ENCODE peak calls at places on chromosome 3, in eight cellular contexts. O, J, R, Z, W, E, U and M are unnamed samples.

GRCh38 chr3:43528498-43529099 is 93.2 kb downstream of the ANO10 start:
- DNase-seq in R (no peak), Z (no peak), W (no peak), U (no peak), E (no peak), J (no peak), O (no peak), M (no peak)

GRCh38 chr3:197028711-197029510 is 706 bp downstream of the MELTF start:
- DNase-seq in O (no peak), U (peak; percentile 40), W (peak; percentile 86), R (no peak), Z (peak; percentile 25), J (no peak), E (peak; percentile 50), M (no peak)

GRCh38 chr3:143218176-143218575 is 98.6 kb downstream of the CHST2 start:
- DNase-seq in O (no peak), J (no peak), U (no peak), E (no peak), Z (no peak), R (no peak), W (no peak), M (no peak)

GRCh38 chr3:108455212-108455705 is 55.1 kb downstream of the MYH15 start:
- DNase-seq in R (no peak), J (no peak), W (no peak), E (no peak), U (peak; percentile 44), Z (no peak), O (no peak), M (no peak)

GRCh38 chr3:72993391-72993790 is 3.2 kb upstream of the PPP4R2 start:
- DNase-seq in E (no peak), O (no peak), Z (no peak), W (no peak), J (no peak), U (no peak), R (no peak), M (no peak)

GRCh38 chr3:37053753-37054152 is 60.4 kb downstream of the MLH1 start:
- DNase-seq in U (no peak), J (no peak), Z (no peak), E (no peak), R (no peak), W (no peak), O (no peak), M (no peak)

GRCh38 chr3:110816008-110816407 is 255.6 kb upstream of the NECTIN3 start:
- DNase-seq in J (no peak), R (no peak), O (no peak), E (no peak), U (no peak), W (no peak), Z (no peak), M (peak; percentile 23)

GRCh38 chr3:10173926-10174435 is 9.3 kb downstream of the IRAK2 start:
- DNase-seq in E (peak; percentile 46), O (peak; percentile 44), R (no peak), W (no peak), Z (peak; percentile 93), U (peak; percentile 91), J (no peak), M (peak; percentile 63)

GRCh38 chr3:170078620-170079281 is 41.0 kb downstream of the GPR160 start:
- DNase-seq in R (no peak), W (no peak), E (no peak), U (no peak), Z (no peak), J (no peak), O (peak; percentile 18), M (no peak)

GRCh38 chr3:107676469-107677309 is 153.9 kb downstream of the BBX start:
- DNase-seq in J (no peak), U (peak; percentile 41), R (no peak), E (no peak), W (no peak), O (no peak), Z (peak; percentile 51), M (no peak)

GRCh38 chr3:10777627-10778026 is 38.4 kb upstream of the SLC6A11 start:
- DNase-seq in W (peak; percentile 67), E (no peak), J (no peak), U (no peak), Z (no peak), O (no peak), R (no peak), M (no peak)

GRCh38 chr3:123374016-123374415 is 74.9 kb downstream of the ADCY5 start:
- DNase-seq in R (no peak), Z (no peak), W (no peak), E (no peak), U (no peak), J (no peak), O (no peak), M (no peak)

GRCh38 chr3:16332904-16333426 is 68.0 kb downstream of the OXNAD1 start:
- DNase-seq in U (no peak), R (no peak), Z (peak; percentile 50), E (no peak), O (no peak), W (peak; percentile 2), J (no peak), M (no peak)

GRCh38 chr3:185912929-185913901 is 24.6 kb downstream of the TRA2B start:
- DNase-seq in U (no peak), Z (no peak), R (no peak), O (no peak), W (no peak), J (no peak), E (no peak), M (no peak)

GRCh38 chr3:7871161-7871560 is 630.5 kb upstream of the LMCD1 start:
- DNase-seq in W (no peak), J (no peak), O (no peak), E (no peak), Z (no peak), U (no peak), R (no peak), M (no peak)

GRCh38 chr3:177385831-177386301 is 188.6 kb upstream of the TBL1XR1 start:
- DNase-seq in Z (peak; percentile 18), O (no peak), E (no peak), R (no peak), U (peak; percentile 88), W (no peak), J (no peak), M (peak; percentile 92)

GRCh38 chr3:160616721-160617120 is 51.4 kb upstream of the KPNA4 start:
- DNase-seq in E (no peak), O (no peak), Z (peak; percentile 45), W (no peak), U (peak; percentile 82), R (no peak), J (no peak), M (peak; percentile 64)